ENCODE peak calls at places on chromosomes 3 and 15, in five cellular contexts. U is ovary; F is HCT116; W is heart left ventricle; X is CD4-positive, alpha-beta T cell. Q is an unnamed sample.

GRCh38 chr15:48221885-48222284 is 15.8 kb downstream of the SLC12A1 start:
- DNase-seq in U (no peak), F (no peak), W (no peak), X (no peak), Q (no peak)

GRCh38 chr3:122099255-122099654 is 44.1 kb downstream of the CD86 start:
- DNase-seq in U (no peak), F (no peak), W (no peak), X (no peak), Q (no peak)

GRCh38 chr3:153768559-153769469 is 352.4 kb upstream of the ARHGEF26 start:
- DNase-seq in U (no peak), F (peak), W (no peak), X (peak), Q (peak)

GRCh38 chr3:197750863-197751737 is 1.4 kb downstream of the FYTTD1 start:
- DNase-seq in U (peak), F (no peak), W (peak), X (no peak), Q (peak)

GRCh38 chr15:58224068-58224467 is 85.9 kb downstream of the AQP9 start:
- DNase-seq in U (no peak), F (no peak), W (peak), X (no peak), Q (no peak)

GRCh38 chr3:29099296-29099695 is 181.6 kb upstream of the RBMS3 start:
- DNase-seq in U (no peak), F (no peak), W (no peak), X (no peak), Q (no peak)

GRCh38 chr15:68930268-68931022 is at the start of gene SPESP1:
- DNase-seq in U (peak), F (no peak), W (peak), X (peak), Q (no peak)

GRCh38 chr3:36763111-36763849 is 1.1 kb downstream of the DCLK3 start:
- DNase-seq in U (no peak), F (no peak), W (no peak), X (no peak), Q (no peak)

GRCh38 chr3:171364500-171364899 is 95.7 kb downstream of the TNIK start:
- DNase-seq in U (no peak), F (no peak), W (no peak), X (no peak), Q (no peak)

GRCh38 chr3:138426211-138426610 is 8.2 kb upstream of the ESYT3 start:
- DNase-seq in U (no peak), F (peak), W (no peak), X (no peak), Q (no peak)

GRCh38 chr15:57025264-57025939 is 107.0 kb downstream of the TCF12 start:
- DNase-seq in U (no peak), F (no peak), W (no peak), X (no peak), Q (no peak)

GRCh38 chr3:71989165-71989564 is 204.2 kb upstream of the PROK2 start:
- DNase-seq in U (no peak), F (no peak), W (no peak), X (no peak), Q (no peak)

GRCh38 chr3:30747771-30748281 is 141.4 kb downstream of the TGFBR2 start:
- DNase-seq in U (no peak), F (peak), W (no peak), X (no peak), Q (no peak)

GRCh38 chr3:30750967-30751366 is 143.5 kb downstream of the GADL1 start:
- DNase-seq in U (no peak), F (no peak), W (no peak), X (no peak), Q (no peak)

GRCh38 chr3:30752961-30753360 is 141.5 kb downstream of the GADL1 start:
- DNase-seq in U (no peak), F (no peak), W (no peak), X (no peak), Q (no peak)

GRCh38 chr3:30749230-30749629 is 142.8 kb downstream of the TGFBR2 start:
- DNase-seq in U (no peak), F (no peak), W (no peak), X (no peak), Q (no peak)

DNA sequence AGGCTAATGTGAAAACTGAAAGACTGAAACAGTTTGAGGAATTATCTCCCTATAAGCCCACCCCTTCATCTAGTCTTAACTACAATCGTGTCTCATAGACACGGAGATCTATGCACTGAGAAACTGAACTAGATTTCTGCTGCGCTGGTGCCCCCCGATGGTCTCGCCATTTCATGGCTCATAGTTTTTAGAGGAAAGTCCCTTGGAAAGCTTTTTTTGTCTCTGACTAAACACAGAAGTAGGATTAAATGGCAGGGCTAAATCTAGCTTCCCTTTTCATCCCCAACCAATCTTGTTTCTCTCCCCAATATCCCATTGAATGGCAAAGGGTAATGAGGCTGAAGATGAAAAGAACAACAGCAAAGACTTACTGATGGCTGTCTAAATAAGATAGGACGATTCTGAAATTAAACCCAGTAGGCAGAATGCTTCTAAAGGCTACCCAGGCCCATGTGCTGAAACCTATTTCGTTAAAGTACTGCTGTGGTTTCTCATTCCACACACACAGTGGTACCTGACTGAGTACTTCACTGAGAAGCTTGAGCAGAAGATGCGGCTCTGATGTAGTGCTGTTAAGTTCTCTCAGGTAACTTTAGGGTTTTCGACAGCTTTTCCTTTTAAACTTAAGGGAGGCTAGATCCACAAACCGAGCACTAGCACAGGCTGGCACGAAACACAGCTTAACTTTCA is 142.7 kb downstream of the GADL1 start:
- DNase-seq in U (peak), F (peak), W (peak), X (peak), Q (peak)
- TF ChIP-seq CTCF in U (no peak), F (peak), W (peak), X (peak), Q (peak)

GRCh38 chr3:157081681-157082210 is 78.2 kb downstream of the CCNL1 start:
- DNase-seq in U (peak), F (peak), W (peak), X (peak), Q (peak)
- H3K27ac ChIP-seq in U (no peak), F (no peak), W (no peak), X (no peak), Q (no peak)

DNA sequence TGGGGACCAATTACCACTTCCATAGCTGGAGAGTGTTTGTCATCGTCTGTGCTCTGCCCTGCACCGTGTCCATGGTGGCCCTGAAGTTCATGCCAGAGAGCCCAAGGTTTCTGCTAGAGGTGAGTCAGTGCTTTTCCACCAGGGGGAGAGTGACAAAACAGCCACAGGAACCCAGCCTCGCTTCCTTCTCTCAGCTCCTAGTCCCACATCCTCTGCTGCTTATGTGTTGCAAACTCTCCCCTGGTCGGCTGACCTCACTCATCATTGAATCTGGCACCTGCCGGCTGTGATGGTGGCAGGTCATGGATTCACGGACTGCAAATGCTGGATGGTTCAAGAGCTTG is 158.4 kb downstream of the SV2B start:
- DNase-seq in U (no peak), F (no peak), W (no peak), X (no peak), Q (no peak)
- TF ChIP-seq CTCF in U (no peak), F (peak), W (no peak), X (no peak), Q (no peak)

DNA sequence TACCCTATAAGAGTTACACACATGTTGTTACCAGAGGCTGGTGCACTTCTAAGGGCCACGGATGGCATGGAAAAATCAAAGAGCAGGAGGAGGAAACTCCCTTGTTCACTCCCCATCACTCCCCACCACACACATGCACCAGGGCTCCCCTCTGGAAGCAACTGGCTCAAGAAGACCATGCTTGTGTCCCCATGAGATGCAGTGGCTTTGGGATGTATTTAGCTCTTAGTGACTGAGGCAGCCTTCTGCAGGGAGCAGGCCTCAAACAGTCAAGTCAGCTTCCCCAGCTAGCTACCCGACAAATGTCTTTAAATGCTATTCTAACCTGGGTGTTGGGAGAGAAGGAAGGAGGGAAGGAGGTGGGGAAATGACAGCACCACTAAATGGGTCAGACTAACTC is 32.9 kb upstream of the RAD18 start:
- DNase-seq in U (no peak), F (no peak), W (no peak), X (no peak), Q (no peak)
- H3K27ac ChIP-seq in U (peak), F (no peak), W (no peak), X (no peak), Q (no peak)

GRCh38 chr3:66425032-66425431 is 75.8 kb downstream of the LRIG1 start:
- DNase-seq in U (peak), F (no peak), W (peak), X (no peak), Q (no peak)

GRCh38 chr3:66425566-66425965 is 75.3 kb downstream of the LRIG1 start:
- DNase-seq in U (no peak), F (no peak), W (no peak), X (no peak), Q (no peak)

GRCh38 chr3:66426135-66426534 is 74.7 kb downstream of the LRIG1 start:
- DNase-seq in U (no peak), F (no peak), W (no peak), X (no peak), Q (no peak)

GRCh38 chr3:66427352-66427751 is 73.5 kb downstream of the LRIG1 start:
- DNase-seq in U (no peak), F (no peak), W (no peak), X (no peak), Q (no peak)

DNA sequence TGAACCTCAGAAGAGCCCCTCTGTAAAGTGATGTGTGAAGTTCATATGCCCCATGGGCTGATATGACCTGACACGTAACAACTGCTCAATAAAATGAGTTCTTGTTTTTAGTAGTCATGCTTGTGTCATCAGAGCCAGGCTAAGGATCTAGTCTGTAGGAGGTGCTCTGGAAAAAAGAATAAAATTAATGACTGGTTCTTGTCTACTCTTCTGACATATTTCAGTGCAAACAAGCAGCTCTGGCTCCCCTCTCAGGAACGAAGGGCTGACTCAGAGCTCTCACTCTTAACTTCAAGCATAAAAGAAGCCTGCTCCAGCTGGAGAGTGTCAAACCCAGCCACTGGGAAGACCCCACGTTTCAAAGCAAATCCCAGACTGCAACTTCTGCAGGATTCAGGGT is 77.0 kb downstream of the LRIG1 start:
- DNase-seq in U (no peak), F (no peak), W (no peak), X (no peak), Q (no peak)
- TF ChIP-seq CTCF in U (no peak), F (no peak), W (no peak), X (no peak), Q (no peak)

Q was measured in WERI-Rb-1.